ENCODE peak calls at places on chromosomes 6 and 20, in seven cellular contexts. F is mesendoderm, S is IMR-90, D is H9, O is H1, A is mesenchymal stem cell, H is trophoblast cell. Q is an unnamed sample. For H3K4me1, the result is how much of the 10 kb centered on the place peaks cover.

GRCh38 chr6:1890071-1890470 is 280.4 kb downstream of the FOXC1 start:
- DNase-seq in S (no peak), A (peak), F (no peak), O (no peak), H (no peak), D (no peak), Q (no peak)

GRCh38 chr20:11204926-11205768 is 531.3 kb upstream of the JAG1 start:
- DNase-seq in D (peak), H (peak), F (peak), A (peak), S (peak), O (peak), Q (peak)

GRCh38 chr6:125699591-125699990 is 49.8 kb upstream of the HEY2 start:
- DNase-seq in S (no peak), D (no peak), H (no peak), F (no peak), O (no peak), A (no peak), Q (no peak)

GRCh38 chr6:7675353-7675945 is 50.5 kb upstream of the BMP6 start:
- DNase-seq in O (no peak), S (no peak), H (peak), A (no peak), D (no peak), F (no peak), Q (no peak)

GRCh38 chr6:105600342-105601293 is 197.7 kb upstream of the PREP start:
- DNase-seq in S (peak), A (peak), D (no peak), H (peak), F (no peak), O (no peak), Q (no peak)

GRCh38 chr6:106227612-106228507 is 97.7 kb downstream of the ATG5 start:
- DNase-seq in D (no peak), S (no peak), O (no peak), F (no peak), A (no peak), H (no peak), Q (no peak)

GRCh38 chr6:128238248-128238647 is 282.2 kb downstream of the PTPRK start:
- DNase-seq in A (no peak), F (no peak), S (no peak), O (no peak), D (no peak), H (no peak), Q (no peak)

GRCh38 chr6:100657678-100658330 is 193.1 kb upstream of the SIM1 start:
- DNase-seq in A (peak), D (no peak), O (no peak), F (no peak), H (peak), S (peak), Q (no peak)

GRCh38 chr6:11761744-11762620 is 16.6 kb downstream of the ADTRP start:
- DNase-seq in D (no peak), A (no peak), F (no peak), S (no peak), H (no peak), O (no peak), Q (no peak)

GRCh38 chr6:23040899-23041298 is 471.5 kb downstream of the HDGFL1 start:
- DNase-seq in A (no peak), F (no peak), O (no peak), H (no peak), D (no peak), S (no peak), Q (no peak)

GRCh38 chr6:141486942-141487341 is 645.8 kb upstream of the GJE1 start:
- DNase-seq in F (no peak), D (no peak), A (no peak), O (no peak), H (no peak), S (no peak), Q (no peak)

GRCh38 chr6:138538390-138539031 is 39.2 kb upstream of the NHSL1 start:
- DNase-seq in O (no peak), H (no peak), S (peak), D (no peak), A (peak), F (no peak), Q (no peak)

GRCh38 chr6:13523826-13524622 is 36.6 kb upstream of the GFOD1 start:
- DNase-seq in D (no peak), F (no peak), A (no peak), O (no peak), H (peak), S (no peak), Q (no peak)

GRCh38 chr6:54586251-54586650 is 260.3 kb upstream of the FAM83B start:
- DNase-seq in F (no peak), D (no peak), H (no peak), A (no peak), S (peak), O (no peak), Q (no peak)

GRCh38 chr6:43714311-43715055 is 26.9 kb upstream of the MRPS18A start:
- DNase-seq in A (no peak), S (peak), F (no peak), D (no peak), H (no peak), O (no peak), Q (no peak)
- H3K9ac ChIP-seq in A (peak), S (no peak), F (no peak), D (no peak), H (no peak), O (no peak), Q (no peak)

GRCh38 chr20:48736636-48737035 is 91.2 kb downstream of the PREX1 start:
- DNase-seq in H (no peak), D (no peak), A (no peak), F (no peak), S (no peak), O (no peak), Q (no peak)

GRCh38 chr20:48736231-48736630 is 91.6 kb downstream of the PREX1 start:
- DNase-seq in O (no peak), A (no peak), F (no peak), D (no peak), H (no peak), S (peak), Q (no peak)

GRCh38 chr20:48733296-48733790 is 94.5 kb downstream of the PREX1 start:
- DNase-seq in F (peak), S (peak), D (no peak), O (no peak), A (peak), H (no peak), Q (no peak)

GRCh38 chr20:48734104-48734749 is 93.6 kb downstream of the PREX1 start:
- DNase-seq in O (no peak), H (peak), S (no peak), F (no peak), D (no peak), A (no peak), Q (no peak)

DNA sequence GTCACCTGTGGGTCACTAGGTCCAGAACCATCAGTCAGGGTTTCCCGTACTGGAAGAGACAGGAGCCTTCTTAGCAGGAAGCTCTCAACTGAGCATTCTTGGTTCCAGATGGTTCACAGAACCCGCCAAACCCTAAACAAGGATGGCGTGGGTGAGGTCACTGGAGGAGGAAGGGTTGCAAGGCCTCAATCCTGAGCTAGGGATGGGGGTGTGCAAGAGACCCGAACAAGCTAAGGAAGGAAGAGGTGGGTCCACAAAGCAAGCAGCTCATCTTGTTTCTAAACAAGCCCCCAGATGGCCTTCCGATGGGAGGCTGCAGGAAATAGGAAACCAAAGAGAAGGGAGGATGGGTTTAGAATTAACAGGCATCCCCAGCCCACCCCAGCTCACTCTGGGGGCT is 92.7 kb downstream of the PREX1 start:
- DNase-seq in S (no peak), A (no peak), D (no peak), H (no peak), O (no peak), F (no peak), Q (no peak)
- H3K4me1 ChIP-seq in S (under half), A (under half), D (under half), H (under half), O (under half), F (under half), Q (under half)

GRCh38 chr6:152496731-152497130 is 140.4 kb downstream of the SYNE1 start:
- DNase-seq in D (peak), O (no peak), S (no peak), A (no peak), H (no peak), F (peak), Q (no peak)

GRCh38 chr6:152503541-152503940 is 133.6 kb downstream of the SYNE1 start:
- DNase-seq in S (peak), F (no peak), A (no peak), D (no peak), O (no peak), H (no peak), Q (no peak)

GRCh38 chr6:152508477-152508876 is 128.7 kb downstream of the SYNE1 start:
- DNase-seq in S (no peak), A (no peak), D (no peak), F (no peak), H (no peak), O (no peak), Q (no peak)

DNA sequence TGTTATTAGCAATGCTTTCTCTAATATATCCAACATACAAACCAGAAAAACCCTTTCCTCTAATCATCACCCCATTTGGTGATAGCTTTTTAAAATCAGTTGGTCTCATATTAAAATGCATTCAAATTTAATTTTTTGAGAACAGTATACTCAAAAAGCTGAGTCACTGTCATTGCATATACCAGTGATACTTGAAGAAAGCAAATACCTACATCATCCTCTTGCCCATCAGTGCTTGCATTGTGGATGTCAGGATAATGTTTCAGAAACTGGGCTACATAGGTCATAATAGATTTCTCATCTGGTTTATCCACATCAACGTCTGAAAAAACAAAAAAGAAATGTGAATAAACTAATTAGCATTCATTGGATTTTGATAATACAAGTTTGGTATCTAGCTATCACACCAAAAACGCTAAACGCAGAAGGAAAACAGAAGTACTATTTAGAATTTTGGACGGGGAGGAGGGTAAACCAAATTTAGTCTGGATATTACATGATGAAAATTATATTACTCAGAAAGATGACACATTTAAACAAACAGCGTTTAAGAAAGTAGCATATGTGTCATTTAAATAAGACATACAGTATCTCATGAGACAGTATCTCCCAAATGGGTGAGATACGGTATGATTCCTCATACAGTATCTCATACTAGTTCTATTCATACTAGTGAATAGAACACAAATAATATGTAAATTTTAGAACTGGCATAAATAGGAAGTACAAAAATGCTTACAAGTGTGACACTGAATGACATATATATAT is 134.6 kb downstream of the SYNE1 start:
- DNase-seq in S (peak), H (no peak), O (no peak), A (no peak), D (no peak), F (no peak), Q (no peak)
- H3K23ac ChIP-seq in S (no peak), H (no peak), O (no peak), A (no peak), D (no peak), F (no peak), Q (no peak)

GRCh38 chr6:108582618-108583017 is 21.9 kb downstream of the FOXO3 start:
- DNase-seq in F (no peak), A (no peak), S (no peak), O (no peak), H (no peak), D (no peak), Q (no peak)
- H3K9ac ChIP-seq in F (no peak), A (peak), S (no peak), O (no peak), H (no peak), D (no peak), Q (no peak)

GRCh38 chr6:6654599-6655575 is 66.4 kb downstream of the LY86 start:
- DNase-seq in H (no peak), S (no peak), A (no peak), F (no peak), D (no peak), O (no peak), Q (no peak)
- H3K4me1 ChIP-seq in H (under half), S (under half), A (under half), F (under half), D (under half), O (under half), Q (under half)

GRCh38 chr20:19654906-19655305 is 103.2 kb upstream of the RIN2 start:
- DNase-seq in H (no peak), A (no peak), O (no peak), S (no peak), D (no peak), F (no peak), Q (no peak)

GRCh38 chr20:19647992-19648391 is 110.1 kb upstream of the RIN2 start:
- DNase-seq in D (no peak), A (no peak), F (peak), O (no peak), S (no peak), H (no peak), Q (no peak)

GRCh38 chr20:19653328-19653727 is 104.7 kb upstream of the RIN2 start:
- DNase-seq in O (no peak), A (no peak), D (no peak), H (peak), S (no peak), F (no peak), Q (no peak)

GRCh38 chr20:19649041-19649440 is 109.0 kb upstream of the RIN2 start:
- DNase-seq in D (no peak), F (no peak), O (no peak), A (no peak), H (no peak), S (no peak), Q (no peak)

DNA sequence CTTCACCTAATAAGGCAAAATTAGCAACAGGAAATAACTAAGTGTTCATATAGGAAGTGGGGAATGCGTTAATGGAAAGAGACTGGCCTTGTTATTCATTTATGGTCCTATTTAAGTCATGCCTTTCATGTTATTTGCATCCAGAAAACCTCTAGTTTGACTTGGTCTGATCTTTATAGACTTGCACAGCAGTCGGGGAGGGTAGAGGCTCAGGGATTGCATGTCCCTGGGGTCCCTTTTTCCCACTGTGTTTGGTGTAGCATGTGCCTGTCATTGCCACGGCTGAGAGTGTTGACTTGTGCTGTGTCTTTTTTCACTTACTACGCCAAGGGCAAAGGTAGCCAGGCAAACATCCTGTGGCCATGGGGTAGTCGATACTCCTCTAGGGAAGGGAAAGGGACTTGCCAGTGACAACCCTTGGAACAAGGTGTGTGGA is 105.4 kb upstream of the RIN2 start:
- DNase-seq in F (no peak), O (no peak), A (no peak), H (no peak), S (no peak), D (no peak), Q (no peak)
- H3K23ac ChIP-seq in F (no peak), O (no peak), A (no peak), H (no peak), S (no peak), D (no peak), Q (no peak)

GRCh38 chr20:46894971-46895905 is 595 bp downstream of the EYA2 start:
- DNase-seq in F (peak), D (peak), A (no peak), O (no peak), H (peak), S (peak), Q (peak)
- H3K9ac ChIP-seq in F (peak), D (no peak), A (peak), O (no peak), H (peak), S (peak), Q (peak)

DNA sequence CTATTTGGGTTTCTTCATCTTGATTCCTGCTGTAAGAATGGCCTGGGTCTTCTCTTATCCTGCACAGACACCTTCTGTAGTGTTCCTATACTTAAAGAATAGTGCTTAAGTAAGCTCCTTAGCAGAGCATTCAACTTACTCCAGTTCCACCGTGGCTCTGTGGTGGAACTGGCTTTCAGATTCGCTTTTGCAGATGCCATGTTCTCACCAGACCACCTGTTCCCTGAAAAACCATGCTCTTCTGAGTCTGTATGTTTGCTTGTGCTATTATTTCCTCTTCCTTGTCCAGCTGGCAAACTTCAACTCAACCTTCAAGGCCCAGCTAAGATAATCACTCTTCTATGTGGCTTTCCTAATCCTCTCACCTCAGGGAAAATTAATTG is 4.9 kb downstream of the ELMO2 start:
- DNase-seq in F (no peak), D (no peak), S (no peak), O (no peak), A (peak), H (no peak), Q (no peak)
- H3K4me1 ChIP-seq in F (under half), D (under half), S (under half), O (under half), A (under half), H (under half), Q (under half)

GRCh38 chr6:46473866-46474265 is 17.4 kb downstream of the RCAN2 start:
- DNase-seq in A (no peak), D (no peak), O (no peak), H (no peak), S (peak), F (no peak), Q (no peak)
- H3K23ac ChIP-seq in A (no peak), D (no peak), O (no peak), H (no peak), S (no peak), F (no peak), Q (no peak)

Q was measured in neuronal stem cell.